ENCODE peak calls at places on chromosome 3, in five cellular contexts. Y is CD4-positive, alpha-beta memory T cell; H is Peyer's patch; S is psoas muscle; P is RWPE1. A is an unnamed sample.

GRCh38 chr3:5095879-5096278 is 26.2 kb upstream of the ARL8B start:
- DNase-seq in Y (no peak), H (no peak), P (no peak), S (peak), A (peak)

GRCh38 chr3:19427417-19428149 is 279.3 kb downstream of the KCNH8 start:
- DNase-seq in P (no peak), Y (no peak), H (no peak), S (no peak), A (no peak)

GRCh38 chr3:535566-536416 is 339.2 kb downstream of the CHL1 start:
- DNase-seq in S (peak), H (peak), Y (no peak), P (no peak), A (peak)

GRCh38 chr3:191216510-191216909 is 17.5 kb downstream of the OSTN start:
- DNase-seq in S (no peak), H (no peak), P (no peak), Y (no peak), A (no peak)

GRCh38 chr3:33577173-33577572 is 137.0 kb upstream of the UBP1 start:
- DNase-seq in S (no peak), Y (no peak), H (no peak), P (no peak), A (no peak)

GRCh38 chr3:45753095-45753494 is 43.2 kb downstream of the SLC6A20 start:
- DNase-seq in P (no peak), Y (no peak), S (no peak), H (no peak), A (no peak)

GRCh38 chr3:53254190-53254809 is 1.5 kb downstream of the TKT start:
- DNase-seq in H (no peak), Y (no peak), S (no peak), P (no peak), A (no peak)

GRCh38 chr3:162777118-162777517 is 1280.5 kb downstream of the OTOL1 start:
- DNase-seq in S (no peak), Y (no peak), H (no peak), P (no peak), A (no peak)

GRCh38 chr3:171038342-171038741 is 11.8 kb upstream of the SLC2A2 start:
- DNase-seq in S (no peak), H (no peak), Y (no peak), P (no peak), A (no peak)

GRCh38 chr3:69079269-69080159 is 651 bp downstream of the UBA3 start:
- DNase-seq in H (peak), Y (no peak), S (peak), P (peak), A (peak)

GRCh38 chr3:112086857-112087524 is 802 bp downstream of the C3orf52 start:
- DNase-seq in Y (no peak), S (no peak), H (no peak), P (peak), A (no peak)

GRCh38 chr3:146065573-146066006 is 95.4 kb downstream of the PLOD2 start:
- DNase-seq in Y (no peak), P (no peak), H (no peak), S (no peak), A (no peak)

GRCh38 chr3:73581134-73581846 is 43.5 kb downstream of the PDZRN3 start:
- DNase-seq in S (no peak), H (no peak), Y (no peak), P (no peak), A (no peak)

GRCh38 chr3:45465192-45465591 is 76.8 kb downstream of the LARS2 start:
- DNase-seq in P (no peak), H (no peak), S (no peak), Y (no peak), A (no peak)

GRCh38 chr3:182384182-182384581 is 409.1 kb upstream of the ATP11B start:
- DNase-seq in Y (no peak), P (no peak), H (no peak), S (no peak), A (no peak)

GRCh38 chr3:161296814-161297213 is 74.5 kb downstream of the SPTSSB start:
- DNase-seq in S (no peak), P (no peak), H (no peak), Y (no peak), A (no peak)

GRCh38 chr3:159417761-159418160 is 570.9 kb upstream of the IL12A start:
- DNase-seq in S (no peak), H (no peak), Y (no peak), P (no peak), A (no peak)

GRCh38 chr3:119279844-119280243 is 14.3 kb upstream of the ARHGAP31 start:
- DNase-seq in H (no peak), Y (no peak), S (no peak), P (no peak), A (no peak)